ENCODE peak calls at places on chromosomes 1 and 21, in ten cellular contexts. N is natural killer cell, I is nephron progenitor cell, F is pancreas, J is fibroblast of pulmonary artery, U is esophagus muscularis mucosa, Z is A673, M is A549, O is heart left ventricle, Y is left lung. A is an unnamed sample.

GRCh38 chr1:185567006-185567405 is 167.2 kb upstream of the HMCN1 start:
- DNase-seq in N (no peak), I (no peak), F (no peak), J (peak), U (no peak), Z (peak), M (peak), O (no peak), Y (no peak), A (peak)

GRCh38 chr1:163168053-163168452 is 34.7 kb downstream of the RGS5 start:
- DNase-seq in N (no peak), I (no peak), F (no peak), J (peak), U (no peak), Z (peak), M (no peak), O (no peak), Y (no peak), A (peak)

GRCh38 chr1:29829448-29830344 is 593.4 kb downstream of the PTPRU start:
- DNase-seq in N (no peak), I (no peak), F (no peak), J (no peak), U (peak), Z (no peak), M (no peak), O (no peak), Y (no peak), A (no peak)

GRCh38 chr1:154958681-154959447 is 2.7 kb downstream of the PYGO2 start:
- DNase-seq in N (no peak), I (no peak), F (no peak), J (no peak), U (no peak), Z (no peak), M (no peak), O (peak), Y (no peak), A (no peak)

GRCh38 chr21:37507716-37508115 is 141.1 kb downstream of the DYRK1A start:
- DNase-seq in N (no peak), I (no peak), F (no peak), J (no peak), U (no peak), Z (no peak), M (no peak), O (no peak), Y (no peak), A (no peak)

GRCh38 chr1:114979278-114979891 is 50.2 kb upstream of the TSHB start:
- DNase-seq in N (peak), I (peak), F (peak), J (peak), U (no peak), Z (peak), M (peak), O (peak), Y (no peak), A (peak)

GRCh38 chr1:145918992-145919939 is 749 bp upstream of the PEX11B start:
- DNase-seq in N (peak), I (peak), F (peak), J (peak), U (no peak), Z (no peak), M (peak), O (peak), Y (peak), A (peak)

GRCh38 chr1:10901091-10901893 is 104.8 kb upstream of the CASZ1 start:
- DNase-seq in N (no peak), I (no peak), F (no peak), J (no peak), U (no peak), Z (peak), M (no peak), O (no peak), Y (peak), A (no peak)

GRCh38 chr1:192595299-192595698 is 19.7 kb downstream of the RGS1 start:
- DNase-seq in N (no peak), I (no peak), F (no peak), J (no peak), U (no peak), Z (no peak), M (no peak), O (no peak), Y (no peak), A (no peak)

GRCh38 chr1:114026797-114027196 is 47.5 kb downstream of the OLFML3 start:
- DNase-seq in N (no peak), I (no peak), F (no peak), J (no peak), U (no peak), Z (no peak), M (no peak), O (no peak), Y (no peak), A (peak)

GRCh38 chr1:13892671-13893325 is 192.8 kb downstream of the PRDM2 start:
- DNase-seq in N (no peak), I (peak), F (no peak), J (no peak), U (no peak), Z (peak), M (no peak), O (no peak), Y (peak), A (no peak)

GRCh38 chr21:45809421-45809820 is 165.9 kb downstream of the PCBP3 start:
- DNase-seq in N (no peak), I (no peak), F (no peak), J (no peak), U (no peak), Z (no peak), M (no peak), O (no peak), Y (no peak), A (no peak)

GRCh38 chr21:34509151-34509550 is 2.9 kb downstream of the KCNE1 start:
- DNase-seq in N (no peak), I (no peak), F (no peak), J (no peak), U (no peak), Z (no peak), M (no peak), O (no peak), Y (peak), A (no peak)
- TF ChIP-seq CTCF in N (no peak), I (no peak), F (no peak), J (peak), U (peak), Z (no peak), M (no peak), O (no peak), Y (no peak), A (peak)

GRCh38 chr1:65292861-65293593 is 16.3 kb upstream of the DNAJC6 start:
- DNase-seq in N (no peak), I (no peak), F (no peak), J (no peak), U (no peak), Z (no peak), M (no peak), O (no peak), Y (no peak), A (no peak)
- TF ChIP-seq CTCF in N (no peak), I (no peak), F (no peak), J (no peak), U (no peak), Z (no peak), M (no peak), O (no peak), Y (no peak), A (no peak)

DNA sequence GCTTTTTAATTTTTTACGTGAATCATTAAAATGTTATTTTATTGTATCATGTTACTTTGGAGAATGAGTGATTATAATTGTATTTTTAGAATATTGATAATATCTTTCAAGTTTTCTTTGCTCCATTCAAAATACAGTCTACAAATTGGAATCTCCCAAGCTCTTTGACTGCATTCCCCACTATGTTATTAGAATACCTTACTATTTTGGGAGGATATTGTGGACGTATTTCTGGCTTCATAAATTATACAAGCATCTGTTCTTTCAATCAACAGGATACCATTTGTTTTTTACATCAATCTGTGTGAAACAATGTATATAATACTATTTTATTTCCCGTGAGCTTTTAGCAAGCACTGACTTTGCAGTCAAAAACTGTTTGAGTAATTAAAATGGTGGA is 226.4 kb downstream of the PTPRC start:
- DNase-seq in N (no peak), I (no peak), F (no peak), J (no peak), U (no peak), Z (no peak), M (no peak), O (no peak), Y (no peak), A (no peak)
- TF ChIP-seq CTCF in N (no peak), I (no peak), F (no peak), J (no peak), U (no peak), Z (no peak), M (no peak), O (no peak), Y (no peak), A (no peak)

GRCh38 chr1:22188914-22189313 is 46.0 kb upstream of the WNT4 start:
- DNase-seq in N (no peak), I (no peak), F (no peak), J (no peak), U (no peak), Z (no peak), M (no peak), O (no peak), Y (no peak), A (no peak)

GRCh38 chr1:22186316-22186715 is 43.4 kb upstream of the WNT4 start:
- DNase-seq in N (no peak), I (no peak), F (no peak), J (no peak), U (no peak), Z (no peak), M (no peak), O (no peak), Y (no peak), A (no peak)

GRCh38 chr1:22184892-22185612 is 42.2 kb upstream of the WNT4 start:
- DNase-seq in N (no peak), I (peak), F (peak), J (peak), U (no peak), Z (peak), M (no peak), O (no peak), Y (no peak), A (no peak)

GRCh38 chr1:22188436-22188835 is 45.5 kb upstream of the WNT4 start:
- DNase-seq in N (no peak), I (no peak), F (no peak), J (no peak), U (no peak), Z (no peak), M (no peak), O (no peak), Y (no peak), A (no peak)

DNA sequence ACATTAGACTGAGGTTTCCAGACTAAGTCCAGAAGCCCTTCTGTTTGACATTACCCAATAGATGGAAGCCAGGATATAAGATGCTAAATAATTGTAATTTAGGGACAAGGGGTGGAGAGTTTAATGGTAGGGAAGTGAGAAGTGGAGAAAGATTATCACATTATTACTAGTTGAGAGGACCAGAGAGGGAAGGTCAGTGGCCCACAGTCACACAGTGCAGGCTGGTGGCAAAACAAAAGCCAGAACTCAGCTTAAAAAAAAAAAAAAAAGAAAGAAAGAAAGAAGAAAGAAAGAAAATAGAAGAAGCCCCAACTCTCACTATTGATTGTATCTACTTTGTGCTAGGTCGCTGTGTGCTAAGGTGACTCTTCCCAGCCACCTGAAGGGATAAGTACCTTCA is 41.6 kb upstream of the WNT4 start:
- DNase-seq in N (no peak), I (no peak), F (no peak), J (no peak), U (no peak), Z (no peak), M (no peak), O (no peak), Y (no peak), A (no peak)
- TF ChIP-seq CTCF in N (no peak), I (no peak), F (no peak), J (no peak), U (no peak), Z (no peak), M (no peak), O (no peak), Y (no peak), A (no peak)

DNA sequence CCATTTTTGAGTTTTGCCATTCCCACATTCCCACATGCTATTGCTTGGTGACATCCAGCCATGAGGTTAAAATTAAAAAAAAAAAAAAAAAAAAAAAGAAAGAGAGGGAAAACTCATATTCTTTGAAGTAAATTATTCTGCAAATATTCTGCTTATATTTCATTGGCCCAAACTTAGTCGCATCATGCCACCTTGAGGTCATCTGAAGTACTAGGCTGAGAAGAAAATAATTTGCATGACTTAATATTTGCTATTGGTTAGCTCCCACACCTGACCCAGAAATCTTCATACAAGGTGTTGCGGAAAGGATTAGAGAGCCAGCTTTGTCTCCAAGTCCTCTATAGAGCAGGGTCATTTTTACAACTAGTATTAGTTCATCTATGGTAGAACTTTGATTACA is 2206.0 kb downstream of the MRPL39 start:
- DNase-seq in N (no peak), I (no peak), F (no peak), J (peak), U (no peak), Z (peak), M (no peak), O (no peak), Y (no peak), A (no peak)
- TF ChIP-seq CTCF in N (no peak), I (no peak), F (no peak), J (no peak), U (no peak), Z (peak), M (no peak), O (peak), Y (no peak), A (no peak)

DNA sequence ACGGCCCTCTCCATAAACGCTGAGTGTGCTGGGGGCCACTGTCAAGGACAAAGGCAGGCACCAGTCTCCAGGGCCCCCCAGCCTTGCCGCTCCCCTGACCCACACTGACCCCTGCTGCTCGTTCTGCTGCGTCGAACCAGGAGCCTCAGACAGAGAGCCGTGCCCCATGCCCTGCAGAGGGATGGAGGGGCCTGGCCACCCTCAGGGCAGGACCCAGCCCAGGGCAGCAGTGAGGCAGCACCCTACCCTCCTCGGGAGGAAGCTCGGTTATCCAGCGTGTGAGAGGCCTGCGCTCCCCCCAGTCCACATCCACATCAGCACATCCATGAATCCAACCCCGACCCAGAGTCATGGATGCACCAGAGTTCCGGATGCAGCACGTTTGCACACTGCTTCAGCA is 15.1 kb downstream of the WDR4 start:
- DNase-seq in N (no peak), I (no peak), F (no peak), J (no peak), U (no peak), Z (no peak), M (no peak), O (no peak), Y (no peak), A (no peak)
- TF ChIP-seq CTCF in N (no peak), I (no peak), F (no peak), J (no peak), U (no peak), Z (no peak), M (no peak), O (no peak), Y (no peak), A (no peak)

GRCh38 chr21:44455524-44456206 is 355 bp downstream of the LRRC3 start:
- DNase-seq in N (no peak), I (peak), F (peak), J (peak), U (no peak), Z (peak), M (peak), O (peak), Y (peak), A (no peak)
- TF ChIP-seq CTCF in N (no peak), I (no peak), F (no peak), J (peak), U (peak), Z (peak), M (peak), O (peak), Y (no peak), A (no peak)

GRCh38 chr1:196317535-196318522 is 290.4 kb downstream of the KCNT2 start:
- DNase-seq in N (no peak), I (peak), F (peak), J (peak), U (no peak), Z (peak), M (peak), O (no peak), Y (no peak), A (peak)
- TF ChIP-seq CTCF in N (no peak), I (peak), F (no peak), J (peak), U (peak), Z (peak), M (peak), O (no peak), Y (peak), A (peak)

DNA sequence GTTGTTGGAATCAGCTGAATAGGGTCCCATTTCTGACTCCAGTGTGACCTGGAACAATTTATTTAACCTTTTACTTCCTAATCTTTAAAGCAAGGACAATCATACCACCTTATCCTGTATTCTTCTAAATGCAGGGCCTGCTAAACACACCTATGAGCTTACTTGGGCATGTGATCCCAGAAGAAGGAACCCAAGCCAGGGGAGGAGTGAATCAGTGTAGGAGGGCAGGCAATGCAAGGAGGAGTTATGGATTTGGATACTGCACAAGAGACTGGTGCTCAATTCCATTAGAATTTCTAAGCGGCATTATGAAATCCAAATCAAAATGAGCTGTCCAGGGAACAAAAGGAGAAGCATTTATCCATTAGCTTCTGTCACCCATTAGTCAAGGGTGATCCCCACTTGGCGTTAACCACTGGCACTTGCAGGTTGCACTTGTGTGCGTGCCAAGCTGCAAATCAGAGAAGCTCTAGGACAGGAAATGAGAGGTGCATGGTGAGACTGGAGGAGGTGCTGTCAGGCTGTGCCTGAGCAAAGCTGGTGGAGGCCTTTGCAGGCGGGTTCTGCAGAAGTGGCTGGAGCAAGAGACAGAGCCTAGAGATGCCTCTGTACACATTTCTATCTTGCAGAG is 297.2 kb upstream of the PLXNA2 start:
- DNase-seq in N (no peak), I (no peak), F (no peak), J (no peak), U (peak), Z (no peak), M (no peak), O (no peak), Y (no peak), A (no peak)
- TF ChIP-seq CTCF in N (no peak), I (no peak), F (no peak), J (no peak), U (no peak), Z (no peak), M (no peak), O (no peak), Y (no peak), A (no peak)